ENCODE peak calls at places on chromosomes 3 and 15, in seven cellular contexts. A is epithelial cell of prostate; D is spleen; B is SK-N-MC; P is activated naive CD4-positive, alpha-beta T cell treated with anti-CD3 and anti-CD28 coated beads, Interleukin-2, amount 10 ng/mL, durations not matched to agents 7 days and 5 days; N is KG1; C is cerebellar cortex. W is an unnamed sample.

GRCh38 chr3:126109860-126110235 is 25.9 kb upstream of the SLC41A3 start:
- DNase-seq in B (no peak), D (peak; percentile 66), P (no peak), A (no peak), C (no peak), N (no peak), W (no peak)

GRCh38 chr3:113946831-113947230 is 982 bp upstream of the ZDHHC23 start:
- DNase-seq in C (no peak), A (no peak), D (no peak), B (no peak), N (no peak), P (no peak), W (no peak)

GRCh38 chr15:97177135-97177704 is 783.3 kb upstream of the ARRDC4 start:
- DNase-seq in C (no peak), A (no peak), B (no peak), D (no peak), P (no peak), N (no peak), W (no peak)

GRCh38 chr15:79815468-79815867 is 81.3 kb downstream of the MTHFS start:
- DNase-seq in B (no peak), N (no peak), D (no peak), P (no peak), C (peak; percentile 98), A (no peak), W (no peak)

GRCh38 chr3:172115787-172116186 is 76.4 kb downstream of the FNDC3B start:
- DNase-seq in B (no peak), P (no peak), C (no peak), D (no peak), N (no peak), A (no peak), W (no peak)

GRCh38 chr3:66253790-66254620 is 33.2 kb downstream of the SLC25A26 start:
- DNase-seq in N (peak; percentile 12), B (peak; percentile 32), C (peak; percentile 49), D (no peak), A (peak; percentile 5), P (no peak), W (no peak)

GRCh38 chr3:143430582-143430981 is 311.0 kb downstream of the CHST2 start:
- DNase-seq in A (no peak), C (no peak), P (no peak), D (no peak), N (no peak), B (no peak), W (no peak)

GRCh38 chr15:29456255-29456654 is 186.6 kb upstream of the NSMCE3 start:
- DNase-seq in A (no peak), C (no peak), N (no peak), B (no peak), P (no peak), D (no peak), W (no peak)

GRCh38 chr3:130539005-130539404 is 22.0 kb downstream of the COL6A6 start:
- DNase-seq in C (peak; percentile 24), D (no peak), P (peak; percentile 56), B (no peak), N (peak; percentile 21), A (no peak), W (no peak)

GRCh38 chr3:172355836-172356235 is 92.4 kb downstream of the GHSR start:
- DNase-seq in A (peak; percentile 33), N (no peak), D (no peak), P (no peak), C (no peak), B (no peak), W (no peak)

GRCh38 chr3:197189633-197190032 is 108.8 kb downstream of the DLG1 start:
- DNase-seq in D (no peak), N (no peak), B (no peak), P (no peak), C (no peak), A (no peak), W (no peak)

GRCh38 chr3:161148832-161149475 is 43.8 kb upstream of the B3GALNT1 start:
- DNase-seq in A (peak; percentile 14), N (no peak), P (no peak), D (no peak), C (no peak), B (no peak), W (no peak)

GRCh38 chr3:188052229-188052965 is 101.6 kb upstream of the LPP start:
- DNase-seq in C (peak; percentile 82), B (no peak), A (no peak), N (no peak), P (no peak), D (no peak), W (peak; percentile 86)

GRCh38 chr3:111810909-111811308 is 48.2 kb upstream of the PHLDB2 start:
- DNase-seq in A (peak; percentile 39), D (no peak), C (no peak), B (no peak), P (no peak), N (no peak), W (no peak)

GRCh38 chr15:74403590-74403919 is 30.2 kb downstream of the SEMA7A start:
- DNase-seq in D (no peak), B (no peak), A (no peak), P (no peak), C (no peak), N (no peak), W (no peak)

GRCh38 chr3:15983232-15983631 is 185.5 kb upstream of the ANKRD28 start:
- DNase-seq in D (no peak), P (no peak), N (no peak), C (peak; percentile 25), A (peak; percentile 73), B (no peak), W (peak; percentile 26)

GRCh38 chr15:100713163-100713867 is 110.9 kb downstream of the ASB7 start:
- DNase-seq in D (peak; percentile 57), P (no peak), C (no peak), B (no peak), N (no peak), A (peak; percentile 99), W (peak; percentile 81)

GRCh38 chr3:67531149-67532101 is 123.0 kb downstream of the SUCLG2 start:
- DNase-seq in D (no peak), N (no peak), A (no peak), P (no peak), C (no peak), B (no peak), W (no peak)

W was measured in lower leg skin.